ENCODE peak calls at places on chromosomes 6 and 20, in nine cellular contexts. B, E, K, V, U, X, T, I and J are unnamed samples.

GRCh38 chr20:4507288-4507719 is 214.4 kb upstream of the PRND start:
- DNase-seq in T (peak), B (no peak), E (peak), V (no peak), U (no peak), X (no peak), K (peak), I (no peak), J (no peak)

GRCh38 chr6:104349191-104349590 is 510.5 kb downstream of the HACE1 start:
- DNase-seq in E (no peak), T (no peak), U (no peak), X (no peak), V (no peak), I (no peak), K (no peak), B (no peak), J (no peak)

GRCh38 chr20:37245671-37246237 is 15.9 kb downstream of the GHRH start:
- DNase-seq in I (no peak), U (no peak), T (no peak), E (no peak), K (no peak), B (peak), X (no peak), V (no peak), J (no peak)

GRCh38 chr6:11179088-11179977 is 53.1 kb downstream of the NEDD9 start:
- DNase-seq in K (no peak), V (no peak), E (no peak), X (no peak), T (no peak), I (no peak), U (no peak), B (peak), J (no peak)

GRCh38 chr6:118514689-118515088 is 33.4 kb upstream of the PLN start:
- DNase-seq in K (no peak), B (no peak), X (no peak), T (no peak), I (peak), E (no peak), V (no peak), U (no peak), J (no peak)

GRCh38 chr20:63362426-63363009 is 1.4 kb upstream of the CHRNA4 start:
- DNase-seq in T (no peak), E (no peak), B (no peak), V (no peak), U (no peak), K (no peak), X (no peak), I (peak), J (no peak)

GRCh38 chr6:31154436-31154835 is 3.2 kb downstream of the CCHCR1 start:
- DNase-seq in E (no peak), T (no peak), K (no peak), V (no peak), B (no peak), X (no peak), U (no peak), I (no peak), J (no peak)

GRCh38 chr6:42891199-42891722 is 11.8 kb downstream of the RPL7L1 start:
- DNase-seq in X (no peak), B (no peak), U (no peak), I (no peak), E (no peak), V (no peak), K (no peak), T (no peak), J (no peak)

GRCh38 chr20:10074513-10074912 is 39.7 kb downstream of the ANKEF1 start:
- DNase-seq in K (peak), T (peak), X (no peak), U (peak), B (no peak), E (peak), V (no peak), I (peak), J (peak)

GRCh38 chr6:154721460-154721859 is 11.8 kb upstream of the SCAF8 start:
- DNase-seq in I (no peak), B (no peak), E (peak), V (peak), T (peak), U (no peak), X (no peak), K (no peak), J (peak)

GRCh38 chr6:138795809-138796469 is at the start of gene ECT2L:
- DNase-seq in U (no peak), K (peak), X (no peak), B (peak), T (no peak), V (no peak), E (peak), I (peak), J (no peak)

GRCh38 chr6:35065441-35065800 is 75.7 kb downstream of the TCP11 start:
- DNase-seq in X (no peak), E (no peak), U (no peak), K (no peak), T (no peak), B (no peak), I (peak), V (no peak), J (no peak)

GRCh38 chr20:50540620-50541605 is 30.7 kb downstream of the PTPN1 start:
- DNase-seq in V (no peak), X (no peak), K (peak), E (peak), T (peak), I (no peak), B (no peak), U (peak), J (no peak)

GRCh38 chr20:62192635-62193034 is 9.8 kb downstream of the MTG2 start:
- DNase-seq in E (no peak), I (peak), V (no peak), K (no peak), T (no peak), U (no peak), X (no peak), B (no peak), J (no peak)

GRCh38 chr6:16721977-16722376 is 39.3 kb downstream of the ATXN1 start:
- DNase-seq in E (no peak), I (no peak), T (no peak), K (no peak), X (no peak), B (no peak), U (no peak), V (no peak), J (no peak)

GRCh38 chr6:138514860-138515540 is 15.7 kb upstream of the NHSL1 start:
- DNase-seq in T (no peak), E (no peak), I (no peak), B (peak), K (no peak), U (no peak), X (peak), V (peak), J (peak)

GRCh38 chr6:106249658-106250057 is 75.9 kb downstream of the ATG5 start:
- DNase-seq in I (no peak), T (no peak), U (no peak), X (no peak), V (no peak), E (no peak), B (no peak), K (no peak), J (no peak)

GRCh38 chr6:157323924-157324276 is 581 bp upstream of the TMEM242 start:
- DNase-seq in E (peak), I (peak), T (peak), U (peak), V (peak), K (peak), X (peak), B (peak), J (peak)

GRCh38 chr6:33211666-33212422 is 3.5 kb downstream of the RING1 start:
- DNase-seq in B (peak), K (no peak), U (no peak), X (no peak), T (no peak), E (no peak), I (no peak), V (no peak), J (no peak)

GRCh38 chr6:76347539-76347938 is 275.1 kb upstream of the IMPG1 start:
- DNase-seq in T (no peak), I (no peak), K (no peak), U (no peak), B (no peak), V (no peak), E (no peak), X (no peak), J (no peak)

GRCh38 chr6:14452567-14453527 is 335.3 kb downstream of the CD83 start:
- DNase-seq in T (no peak), U (no peak), E (no peak), V (peak), I (no peak), X (peak), K (no peak), B (no peak), J (no peak)